ENCODE peak calls at places on chromosomes 13 and 19, in seven cellular contexts. One of them, this sample, is unnamed. For H3K4me1, the result is how much of the 10 kb centered on the place peaks cover.

GRCh38 chr13:46324976-46325375 is 62.1 kb downstream of the RUBCNL start:
- DNase-seq in body of pancreas: no peak
- DNase-seq in gastrocnemius medialis: no peak
- DNase-seq in uterus: no peak
- DNase-seq in transverse colon: no peak
- DNase-seq in endothelial cell of umbilical vein: no peak
- DNase-seq in A549: no peak
- DNase-seq in this sample: no peak

GRCh38 chr13:89900104-89900760 is 1447.3 kb upstream of the MIR17HG start:
- DNase-seq in A549: no peak
- DNase-seq in uterus: no peak
- DNase-seq in endothelial cell of umbilical vein: peak
- DNase-seq in body of pancreas: no peak
- DNase-seq in transverse colon: no peak
- DNase-seq in gastrocnemius medialis: no peak
- DNase-seq in this sample: no peak

GRCh38 chr13:33169273-33169980 is 116.1 kb downstream of the STARD13 start:
- DNase-seq in gastrocnemius medialis: no peak
- DNase-seq in transverse colon: no peak
- DNase-seq in A549: no peak
- DNase-seq in body of pancreas: no peak
- DNase-seq in uterus: no peak
- DNase-seq in endothelial cell of umbilical vein: peak
- DNase-seq in this sample: no peak

GRCh38 chr13:99367663-99368448 is 60.7 kb upstream of the GPR183 start:
- DNase-seq in body of pancreas: no peak
- DNase-seq in endothelial cell of umbilical vein: no peak
- DNase-seq in A549: no peak
- DNase-seq in transverse colon: no peak
- DNase-seq in uterus: no peak
- DNase-seq in gastrocnemius medialis: no peak
- DNase-seq in this sample: no peak

GRCh38 chr19:12085074-12085818 is 20.7 kb downstream of the ZNF844 start:
- DNase-seq in A549: no peak
- DNase-seq in uterus: no peak
- DNase-seq in body of pancreas: no peak
- DNase-seq in transverse colon: no peak
- DNase-seq in endothelial cell of umbilical vein: no peak
- DNase-seq in gastrocnemius medialis: no peak
- DNase-seq in this sample: no peak

GRCh38 chr19:54209748-54210494 is 9.3 kb downstream of the RPS9 start:
- DNase-seq in endothelial cell of umbilical vein: peak
- DNase-seq in transverse colon: peak
- DNase-seq in uterus: peak
- DNase-seq in body of pancreas: peak
- DNase-seq in A549: peak
- DNase-seq in gastrocnemius medialis: peak
- DNase-seq in this sample: peak

GRCh38 chr13:66323695-66324094 is 906.4 kb downstream of the PCDH9 start:
- DNase-seq in endothelial cell of umbilical vein: no peak
- DNase-seq in transverse colon: no peak
- DNase-seq in gastrocnemius medialis: no peak
- DNase-seq in body of pancreas: no peak
- DNase-seq in A549: no peak
- DNase-seq in uterus: no peak
- DNase-seq in this sample: no peak

GRCh38 chr19:52602931-52603330 is 32.8 kb downstream of the ZNF701 start:
- DNase-seq in gastrocnemius medialis: no peak
- DNase-seq in transverse colon: no peak
- DNase-seq in uterus: no peak
- DNase-seq in A549: no peak
- DNase-seq in body of pancreas: no peak
- DNase-seq in endothelial cell of umbilical vein: no peak
- DNase-seq in this sample: no peak

GRCh38 chr13:40665754-40666057 is 735 bp downstream of the FOXO1 start:
- DNase-seq in endothelial cell of umbilical vein: no peak
- DNase-seq in gastrocnemius medialis: no peak
- DNase-seq in body of pancreas: no peak
- DNase-seq in transverse colon: no peak
- DNase-seq in uterus: no peak
- DNase-seq in A549: no peak
- DNase-seq in this sample: no peak

GRCh38 chr19:41531438-41532311 is 44.3 kb upstream of the CEACAM21 start:
- DNase-seq in A549: peak
- DNase-seq in endothelial cell of umbilical vein: peak
- DNase-seq in transverse colon: peak
- DNase-seq in body of pancreas: peak
- DNase-seq in gastrocnemius medialis: peak
- DNase-seq in uterus: peak
- DNase-seq in this sample: peak

GRCh38 chr19:778910-779653 is 18.2 kb upstream of the PTBP1 start:
- DNase-seq in body of pancreas: no peak
- DNase-seq in gastrocnemius medialis: no peak
- DNase-seq in transverse colon: peak
- DNase-seq in uterus: peak
- DNase-seq in A549: peak
- DNase-seq in endothelial cell of umbilical vein: peak
- DNase-seq in this sample: peak

GRCh38 chr13:28719656-28720055 is 886 bp upstream of the SLC46A3 start:
- DNase-seq in body of pancreas: no peak
- DNase-seq in endothelial cell of umbilical vein: no peak
- DNase-seq in A549: no peak
- DNase-seq in transverse colon: no peak
- DNase-seq in uterus: no peak
- DNase-seq in gastrocnemius medialis: no peak
- DNase-seq in this sample: no peak

GRCh38 chr19:38060346-38060745 is 153.3 kb downstream of the SIPA1L3 start:
- DNase-seq in gastrocnemius medialis: no peak
- DNase-seq in transverse colon: no peak
- DNase-seq in endothelial cell of umbilical vein: no peak
- DNase-seq in uterus: no peak
- DNase-seq in A549: no peak
- DNase-seq in body of pancreas: no peak
- DNase-seq in this sample: no peak

GRCh38 chr19:17468302-17469091 is 1.8 kb upstream of the SLC27A1 start:
- DNase-seq in A549: no peak
- DNase-seq in body of pancreas: peak
- DNase-seq in transverse colon: peak
- DNase-seq in endothelial cell of umbilical vein: no peak
- DNase-seq in gastrocnemius medialis: peak
- DNase-seq in uterus: peak
- DNase-seq in this sample: no peak

GRCh38 chr19:43913383-43913782 is 21.7 kb downstream of the ZNF45 start:
- DNase-seq in A549: peak
- DNase-seq in body of pancreas: no peak
- DNase-seq in endothelial cell of umbilical vein: no peak
- DNase-seq in gastrocnemius medialis: no peak
- DNase-seq in transverse colon: no peak
- DNase-seq in uterus: no peak
- DNase-seq in this sample: no peak

GRCh38 chr19:1672038-1672768 is 19.8 kb upstream of the TCF3 start:
- DNase-seq in endothelial cell of umbilical vein: no peak
- DNase-seq in body of pancreas: peak
- DNase-seq in uterus: peak
- DNase-seq in transverse colon: peak
- DNase-seq in gastrocnemius medialis: no peak
- DNase-seq in A549: no peak
- DNase-seq in this sample: no peak

GRCh38 chr13:110294146-110294545 is 12.8 kb downstream of the COL4A1 start:
- DNase-seq in gastrocnemius medialis: no peak
- DNase-seq in transverse colon: no peak
- DNase-seq in endothelial cell of umbilical vein: no peak
- DNase-seq in body of pancreas: no peak
- DNase-seq in uterus: no peak
- DNase-seq in A549: no peak
- DNase-seq in this sample: no peak

GRCh38 chr13:76886292-76887061 is at the start of gene KCTD12:
- DNase-seq in A549: peak
- DNase-seq in transverse colon: peak
- DNase-seq in uterus: peak
- DNase-seq in gastrocnemius medialis: peak
- DNase-seq in endothelial cell of umbilical vein: peak
- DNase-seq in body of pancreas: peak
- DNase-seq in this sample: peak
- TF ChIP-seq POLR2A in A549: peak
- TF ChIP-seq POLR2A in transverse colon: peak
- TF ChIP-seq POLR2A in uterus: peak
- TF ChIP-seq POLR2A in gastrocnemius medialis: peak
- TF ChIP-seq POLR2A in endothelial cell of umbilical vein: peak
- TF ChIP-seq POLR2A in body of pancreas: peak
- TF ChIP-seq POLR2A in this sample: peak

GRCh38 chr13:72781461-72782439 is at the start of the genes DIS3 and PIBF1:
- DNase-seq in endothelial cell of umbilical vein: peak
- DNase-seq in uterus: peak
- DNase-seq in body of pancreas: peak
- DNase-seq in gastrocnemius medialis: peak
- DNase-seq in A549: peak
- DNase-seq in transverse colon: peak
- DNase-seq in this sample: peak

DNA sequence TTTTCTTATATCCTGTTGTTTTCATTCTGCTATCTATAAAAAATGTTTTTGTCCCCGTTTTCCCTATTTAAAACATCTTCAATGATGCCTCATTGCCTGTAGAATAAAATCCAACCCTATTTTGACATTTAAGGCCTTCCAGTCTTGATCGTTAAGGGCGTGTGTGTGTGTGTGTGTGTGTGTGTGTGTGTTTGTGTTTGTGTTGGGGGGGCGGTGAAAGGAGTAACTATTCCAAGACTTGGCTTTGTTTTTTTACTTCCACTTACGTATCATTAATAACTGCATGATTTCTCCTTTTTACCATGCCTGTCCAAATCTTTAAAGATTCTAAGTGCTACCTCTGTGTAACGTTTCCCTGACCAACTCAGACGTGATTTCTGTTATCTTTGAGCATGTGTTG is 784 bp downstream of the PIBF1 start:
- DNase-seq in body of pancreas: no peak
- DNase-seq in A549: peak
- DNase-seq in endothelial cell of umbilical vein: peak
- DNase-seq in gastrocnemius medialis: no peak
- DNase-seq in transverse colon: no peak
- DNase-seq in uterus: no peak
- DNase-seq in this sample: no peak
- H3K4me1 ChIP-seq in body of pancreas: under half
- H3K4me1 ChIP-seq in A549: under half
- H3K4me1 ChIP-seq in endothelial cell of umbilical vein: under half
- H3K4me1 ChIP-seq in gastrocnemius medialis: under half
- H3K4me1 ChIP-seq in transverse colon: under half
- H3K4me1 ChIP-seq in uterus: under half
- H3K4me1 ChIP-seq in this sample: under half

GRCh38 chr19:3402631-3403443 is 36.5 kb downstream of the NFIC start:
- DNase-seq in gastrocnemius medialis: no peak
- DNase-seq in uterus: no peak
- DNase-seq in body of pancreas: no peak
- DNase-seq in A549: no peak
- DNase-seq in transverse colon: no peak
- DNase-seq in endothelial cell of umbilical vein: no peak
- DNase-seq in this sample: no peak

GRCh38 chr19:3401004-3401768 is 34.8 kb downstream of the NFIC start:
- DNase-seq in endothelial cell of umbilical vein: no peak
- DNase-seq in body of pancreas: no peak
- DNase-seq in uterus: no peak
- DNase-seq in transverse colon: no peak
- DNase-seq in gastrocnemius medialis: no peak
- DNase-seq in A549: no peak
- DNase-seq in this sample: no peak

GRCh38 chr19:3405261-3405653 is 38.9 kb downstream of the NFIC start:
- DNase-seq in uterus: no peak
- DNase-seq in transverse colon: no peak
- DNase-seq in A549: no peak
- DNase-seq in endothelial cell of umbilical vein: no peak
- DNase-seq in body of pancreas: no peak
- DNase-seq in gastrocnemius medialis: no peak
- DNase-seq in this sample: no peak

GRCh38 chr19:3404324-3405260 is 38.2 kb downstream of the NFIC start:
- DNase-seq in body of pancreas: peak
- DNase-seq in A549: no peak
- DNase-seq in transverse colon: peak
- DNase-seq in uterus: peak
- DNase-seq in endothelial cell of umbilical vein: peak
- DNase-seq in gastrocnemius medialis: peak
- DNase-seq in this sample: peak

GRCh38 chr19:3403489-3404323 is 37.3 kb downstream of the NFIC start:
- DNase-seq in gastrocnemius medialis: peak
- DNase-seq in transverse colon: peak
- DNase-seq in endothelial cell of umbilical vein: peak
- DNase-seq in A549: no peak
- DNase-seq in uterus: peak
- DNase-seq in body of pancreas: peak
- DNase-seq in this sample: peak
- TF ChIP-seq POLR2A in gastrocnemius medialis: peak
- TF ChIP-seq POLR2A in transverse colon: no peak
- TF ChIP-seq POLR2A in endothelial cell of umbilical vein: no peak
- TF ChIP-seq POLR2A in A549: no peak
- TF ChIP-seq POLR2A in uterus: peak
- TF ChIP-seq POLR2A in body of pancreas: peak
- TF ChIP-seq POLR2A in this sample: no peak

GRCh38 chr13:97285221-97285955 is 63.3 kb downstream of the MBNL2 start:
- DNase-seq in body of pancreas: no peak
- DNase-seq in endothelial cell of umbilical vein: peak
- DNase-seq in transverse colon: no peak
- DNase-seq in uterus: no peak
- DNase-seq in gastrocnemius medialis: no peak
- DNase-seq in A549: no peak
- DNase-seq in this sample: no peak

GRCh38 chr13:97286317-97287046 is 64.3 kb downstream of the MBNL2 start:
- DNase-seq in endothelial cell of umbilical vein: no peak
- DNase-seq in uterus: no peak
- DNase-seq in transverse colon: no peak
- DNase-seq in gastrocnemius medialis: no peak
- DNase-seq in A549: no peak
- DNase-seq in body of pancreas: no peak
- DNase-seq in this sample: no peak

GRCh38 chr13:97287047-97287383 is 64.9 kb downstream of the MBNL2 start:
- DNase-seq in gastrocnemius medialis: no peak
- DNase-seq in transverse colon: no peak
- DNase-seq in body of pancreas: no peak
- DNase-seq in A549: no peak
- DNase-seq in uterus: no peak
- DNase-seq in endothelial cell of umbilical vein: no peak
- DNase-seq in this sample: no peak

GRCh38 chr13:97289514-97290298 is 67.6 kb downstream of the MBNL2 start:
- DNase-seq in body of pancreas: no peak
- DNase-seq in uterus: no peak
- DNase-seq in gastrocnemius medialis: no peak
- DNase-seq in endothelial cell of umbilical vein: no peak
- DNase-seq in A549: no peak
- DNase-seq in transverse colon: no peak
- DNase-seq in this sample: no peak

GRCh38 chr13:97288486-97288900 is 66.4 kb downstream of the MBNL2 start:
- DNase-seq in A549: no peak
- DNase-seq in body of pancreas: no peak
- DNase-seq in gastrocnemius medialis: no peak
- DNase-seq in transverse colon: no peak
- DNase-seq in uterus: no peak
- DNase-seq in endothelial cell of umbilical vein: no peak
- DNase-seq in this sample: no peak
- H3K4me1 ChIP-seq in A549: under half
- H3K4me1 ChIP-seq in body of pancreas: under half
- H3K4me1 ChIP-seq in gastrocnemius medialis: half or more
- H3K4me1 ChIP-seq in transverse colon: under half
- H3K4me1 ChIP-seq in uterus: under half
- H3K4me1 ChIP-seq in endothelial cell of umbilical vein: under half
- H3K4me1 ChIP-seq in this sample: under half

GRCh38 chr13:77698211-77699058 is 948 bp downstream of the SLAIN1 start:
- DNase-seq in endothelial cell of umbilical vein: peak
- DNase-seq in transverse colon: peak
- DNase-seq in body of pancreas: peak
- DNase-seq in A549: no peak
- DNase-seq in gastrocnemius medialis: no peak
- DNase-seq in uterus: peak
- DNase-seq in this sample: peak
- TF ChIP-seq POLR2A in endothelial cell of umbilical vein: no peak
- TF ChIP-seq POLR2A in transverse colon: no peak
- TF ChIP-seq POLR2A in body of pancreas: no peak
- TF ChIP-seq POLR2A in A549: no peak
- TF ChIP-seq POLR2A in gastrocnemius medialis: no peak
- TF ChIP-seq POLR2A in uterus: no peak
- TF ChIP-seq POLR2A in this sample: no peak